ENCODE peak calls at places on chromosomes 2 and 18, in eight cellular contexts. W is uterus, B is right lobe of liver, X is spleen, H is HCT116, G is erythroblast, Q is testis, N is H1. L is an unnamed sample.

GRCh38 chr2:213455316-213456008 is 171.2 kb downstream of the SPAG16 start:
- DNase-seq in W (no peak), B (no peak), X (no peak), H (peak), G (no peak), Q (no peak), N (no peak), L (no peak)

GRCh38 chr2:45436456-45436855 is 174.6 kb downstream of the SRBD1 start:
- DNase-seq in W (no peak), B (no peak), X (no peak), H (no peak), G (no peak), Q (no peak), N (no peak), L (no peak)

GRCh38 chr2:16138811-16139662 is 198.7 kb downstream of the MYCN start:
- DNase-seq in W (no peak), B (no peak), X (no peak), H (no peak), G (no peak), Q (no peak), N (peak), L (no peak)

GRCh38 chr18:6605115-6605869 is 124.2 kb upstream of the ARHGAP28 start:
- DNase-seq in W (no peak), B (no peak), X (no peak), H (no peak), G (no peak), Q (no peak), N (no peak), L (no peak)

GRCh38 chr2:190999058-190999457 is 14.9 kb downstream of the STAT1 start:
- DNase-seq in W (no peak), B (no peak), X (no peak), H (no peak), G (no peak), Q (no peak), N (no peak), L (no peak)

GRCh38 chr18:60950634-60951033 is 382.6 kb upstream of the CDH20 start:
- DNase-seq in W (no peak), B (no peak), X (no peak), H (no peak), G (no peak), Q (no peak), N (no peak), L (no peak)

GRCh38 chr2:45778720-45779171 is 127.3 kb downstream of the PRKCE start:
- DNase-seq in W (peak), B (peak), X (no peak), H (peak), G (peak), Q (peak), N (peak), L (peak)

GRCh38 chr2:26696352-26696816 is 3.9 kb downstream of the KCNK3 start:
- DNase-seq in W (no peak), B (no peak), X (no peak), H (peak), G (peak), Q (no peak), N (no peak), L (no peak)

GRCh38 chr18:3704556-3705162 is 254.7 kb downstream of the TGIF1 start:
- DNase-seq in W (no peak), B (no peak), X (no peak), H (no peak), G (no peak), Q (no peak), N (no peak), L (no peak)

GRCh38 chr2:17644997-17645715 is 104.7 kb downstream of the VSNL1 start:
- DNase-seq in W (no peak), B (no peak), X (no peak), H (no peak), G (no peak), Q (no peak), N (no peak), L (no peak)

GRCh38 chr2:102704531-102704930 is 57.3 kb upstream of the TMEM182 start:
- DNase-seq in W (no peak), B (no peak), X (no peak), H (no peak), G (no peak), Q (no peak), N (no peak), L (no peak)

GRCh38 chr2:119486196-119486827 is 38.0 kb downstream of the SCTR start:
- DNase-seq in W (no peak), B (no peak), X (no peak), H (no peak), G (no peak), Q (no peak), N (no peak), L (no peak)

GRCh38 chr2:46134531-46135229 is 162.5 kb upstream of the EPAS1 start:
- DNase-seq in W (peak), B (no peak), X (no peak), H (no peak), G (no peak), Q (peak), N (no peak), L (no peak)

GRCh38 chr2:191539068-191539467 is 138.9 kb upstream of the NABP1 start:
- DNase-seq in W (no peak), B (no peak), X (no peak), H (peak), G (peak), Q (peak), N (no peak), L (peak)

GRCh38 chr18:48815581-48816324 is 135.0 kb downstream of the SMAD7 start:
- DNase-seq in W (peak), B (peak), X (peak), H (no peak), G (peak), Q (no peak), N (no peak), L (no peak)

GRCh38 chr2:9178110-9178904 is 28.3 kb upstream of the ASAP2 start:
- DNase-seq in W (no peak), B (no peak), X (no peak), H (no peak), G (no peak), Q (no peak), N (no peak), L (no peak)

GRCh38 chr2:241637233-241638062 is at the start of gene ATG4B:
- DNase-seq in W (peak), B (peak), X (peak), H (peak), G (peak), Q (peak), N (peak), L (peak)

GRCh38 chr18:2515408-2515807 is 55.9 kb downstream of the METTL4 start:
- DNase-seq in W (no peak), B (no peak), X (no peak), H (peak), G (no peak), Q (no peak), N (no peak), L (no peak)

GRCh38 chr2:38515155-38516074 is 87.3 kb downstream of the HNRNPLL start:
- DNase-seq in W (peak), B (no peak), X (no peak), H (no peak), G (peak), Q (peak), N (no peak), L (peak)

GRCh38 chr2:1662606-1663180 is 81.6 kb downstream of the PXDN start:
- DNase-seq in W (no peak), B (no peak), X (no peak), H (no peak), G (no peak), Q (no peak), N (no peak), L (no peak)

GRCh38 chr2:210167227-210167626 is 4.0 kb downstream of the KANSL1L start:
- DNase-seq in W (no peak), B (no peak), X (no peak), H (no peak), G (peak), Q (no peak), N (no peak), L (no peak)

GRCh38 chr2:224143521-224143920 is 104.4 kb upstream of the SERPINE2 start:
- DNase-seq in W (no peak), B (no peak), X (no peak), H (no peak), G (no peak), Q (no peak), N (no peak), L (no peak)

GRCh38 chr2:88564402-88564801 is 62.9 kb downstream of the EIF2AK3 start:
- DNase-seq in W (no peak), B (no peak), X (no peak), H (no peak), G (no peak), Q (no peak), N (no peak), L (no peak)

GRCh38 chr2:237297421-237298155 is 116.4 kb downstream of the COL6A3 start:
- DNase-seq in W (no peak), B (no peak), X (no peak), H (no peak), G (no peak), Q (no peak), N (no peak), L (no peak)

GRCh38 chr18:58530801-58531200 is 98.1 kb downstream of the ALPK2 start:
- DNase-seq in W (no peak), B (no peak), X (no peak), H (no peak), G (no peak), Q (no peak), N (no peak), L (no peak)

GRCh38 chr18:39589496-39589895 is 2023.9 kb upstream of the CELF4 start:
- DNase-seq in W (no peak), B (no peak), X (no peak), H (no peak), G (no peak), Q (no peak), N (no peak), L (no peak)

GRCh38 chr2:20143263-20143662 is 81.7 kb downstream of the SDC1 start:
- DNase-seq in W (no peak), B (no peak), X (no peak), H (no peak), G (no peak), Q (no peak), N (no peak), L (no peak)

GRCh38 chr2:32357545-32358482 is 991 bp downstream of the BIRC6 start:
- DNase-seq in W (peak), B (peak), X (peak), H (peak), G (peak), Q (peak), N (peak), L (peak)

GRCh38 chr2:44941551-44942234 is at the start of gene SIX3:
- DNase-seq in W (no peak), B (no peak), X (peak), H (peak), G (no peak), Q (peak), N (no peak), L (peak)

GRCh38 chr2:96509114-96509846 is 4.1 kb upstream of the NEURL3 start:
- DNase-seq in W (peak), B (peak), X (peak), H (peak), G (peak), Q (peak), N (peak), L (peak)

GRCh38 chr2:27075219-27075871 is 3.1 kb upstream of the EMILIN1 start:
- DNase-seq in W (peak), B (no peak), X (peak), H (no peak), G (no peak), Q (no peak), N (no peak), L (peak)

GRCh38 chr2:189285351-189285750 is 105.8 kb upstream of the COL5A2 start:
- DNase-seq in W (no peak), B (no peak), X (no peak), H (no peak), G (no peak), Q (no peak), N (no peak), L (no peak)

GRCh38 chr2:121147766-121148165 is 137.2 kb downstream of the TFCP2L1 start:
- DNase-seq in W (no peak), B (no peak), X (no peak), H (no peak), G (no peak), Q (no peak), N (no peak), L (no peak)

DNA sequence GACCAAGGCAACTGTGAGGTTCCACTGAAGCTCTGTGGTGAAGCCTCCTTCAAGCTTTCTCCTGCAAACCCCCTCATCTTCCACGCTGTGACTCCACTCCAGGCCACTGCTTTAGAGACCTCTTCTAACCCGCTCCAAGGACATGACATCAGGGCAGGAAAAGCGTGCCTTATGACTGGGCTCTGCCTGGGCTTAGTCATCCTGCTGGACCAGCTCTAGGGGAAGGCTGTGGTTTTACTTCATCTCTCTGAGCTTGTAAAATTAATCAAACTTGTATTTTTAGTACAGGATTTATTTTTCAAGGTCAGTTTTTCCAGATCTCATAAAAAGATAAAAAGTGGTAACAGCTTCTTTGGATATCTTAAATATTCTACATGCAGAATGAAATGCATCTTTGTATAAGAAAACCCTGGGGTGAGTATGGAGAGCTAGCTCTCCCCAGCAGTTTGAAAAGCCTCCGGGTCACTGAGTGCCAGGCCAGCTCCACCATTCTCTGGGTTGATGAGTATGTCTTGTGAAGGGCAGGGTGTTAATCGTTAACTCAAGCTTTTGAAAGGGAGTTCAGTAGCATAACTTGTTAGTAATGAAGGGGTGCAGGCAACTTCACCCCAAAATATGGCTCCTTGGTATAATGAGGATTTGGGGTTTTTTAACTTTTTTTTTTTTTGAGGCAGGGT is 33.1 kb upstream of the YPEL5 start:
- DNase-seq in W (no peak), B (no peak), X (no peak), H (no peak), G (no peak), Q (no peak), N (no peak), L (peak)
- TF ChIP-seq POLR2A in W (no peak), B (no peak), X (no peak), H (no peak), G (no peak), Q (no peak), N (no peak), L (no peak)

GRCh38 chr2:127386764-127387654 is 766 bp downstream of the MAP3K2 start:
- DNase-seq in W (peak), B (peak), X (peak), H (peak), G (peak), Q (peak), N (peak), L (peak)

GRCh38 chr2:127389778-127390435 is 2.1 kb upstream of the MAP3K2 start:
- DNase-seq in W (no peak), B (no peak), X (no peak), H (no peak), G (no peak), Q (no peak), N (no peak), L (peak)

GRCh38 chr2:127386246-127386645 is 1.5 kb downstream of the MAP3K2 start:
- DNase-seq in W (no peak), B (no peak), X (no peak), H (no peak), G (no peak), Q (no peak), N (no peak), L (peak)

GRCh38 chr2:127388423-127389164 is 819 bp upstream of the MAP3K2 start:
- DNase-seq in W (no peak), B (no peak), X (no peak), H (no peak), G (no peak), Q (no peak), N (no peak), L (no peak)

GRCh38 chr2:127387655-127388422 is at the start of gene MAP3K2:
- DNase-seq in W (peak), B (peak), X (peak), H (peak), G (peak), Q (peak), N (peak), L (peak)
- TF ChIP-seq POLR2A in W (peak), B (peak), X (peak), H (peak), G (peak), Q (peak), N (peak), L (peak)

GRCh38 chr18:49899647-49900330 is 86.5 kb upstream of the ACAA2 start:
- DNase-seq in W (no peak), B (no peak), X (no peak), H (no peak), G (no peak), Q (no peak), N (no peak), L (no peak)
- TF ChIP-seq POLR2A in W (no peak), B (no peak), X (no peak), H (no peak), G (no peak), Q (no peak), N (no peak), L (no peak)

GRCh38 chr2:218568190-218569037 is at the start of the genes CNOT9 and USP37:
- DNase-seq in W (peak), B (peak), X (peak), H (peak), G (peak), Q (peak), N (peak), L (peak)
- TF ChIP-seq POLR2A in W (peak), B (peak), X (peak), H (peak), G (peak), Q (peak), N (peak), L (peak)

GRCh38 chr2:65434592-65435241 is 2.3 kb upstream of the SPRED2 start:
- DNase-seq in W (no peak), B (no peak), X (no peak), H (no peak), G (no peak), Q (no peak), N (no peak), L (no peak)

GRCh38 chr2:65437392-65438135 is 5.2 kb upstream of the SPRED2 start:
- DNase-seq in W (no peak), B (no peak), X (no peak), H (no peak), G (no peak), Q (no peak), N (peak), L (peak)

GRCh38 chr2:65435625-65436168 is 3.3 kb upstream of the SPRED2 start:
- DNase-seq in W (peak), B (peak), X (peak), H (peak), G (peak), Q (peak), N (peak), L (peak)

GRCh38 chr2:65436825-65437221 is 4.4 kb upstream of the SPRED2 start:
- DNase-seq in W (no peak), B (no peak), X (no peak), H (no peak), G (no peak), Q (no peak), N (no peak), L (peak)

GRCh38 chr2:65436169-65436824 is 3.9 kb upstream of the SPRED2 start:
- DNase-seq in W (peak), B (peak), X (peak), H (peak), G (peak), Q (peak), N (peak), L (peak)
- TF ChIP-seq POLR2A in W (peak), B (peak), X (no peak), H (peak), G (peak), Q (no peak), N (no peak), L (no peak)

GRCh38 chr2:219160186-219161017 is at the start of gene NHEJ1:
- DNase-seq in W (peak), B (peak), X (peak), H (peak), G (peak), Q (peak), N (peak), L (peak)
- TF ChIP-seq POLR2A in W (peak), B (peak), X (no peak), H (peak), G (peak), Q (no peak), N (no peak), L (peak)

L was measured in NB4.